ENCODE peak calls at places on chromosomes 2 and 18, in four cellular contexts. X is K562, K is HepG2, T is SK-N-SH. S is an unnamed sample.

GRCh38 chr2:136384541-136385303 is 266.8 kb upstream of the CXCR4 start:
- DNase-seq in X (peak), K (peak), T (peak), S (peak)

GRCh38 chr18:37124511-37124910 is 295.6 kb downstream of the KIAA1328 start:
- DNase-seq in X (no peak), K (no peak), T (no peak), S (no peak)

GRCh38 chr18:13159579-13159978 is 59.0 kb upstream of the LDLRAD4 start:
- DNase-seq in X (peak), K (peak), T (peak), S (no peak)

GRCh38 chr2:85933753-85934594 is 45.2 kb upstream of the ST3GAL5 start:
- DNase-seq in X (peak), K (no peak), T (no peak), S (no peak)

GRCh38 chr2:111054791-111055627 is 65.7 kb upstream of the BCL2L11 start:
- DNase-seq in X (no peak), K (no peak), T (no peak), S (no peak)

GRCh38 chr2:159553727-159554126 is 62.6 kb downstream of the BAZ2B start:
- DNase-seq in X (no peak), K (no peak), T (no peak), S (no peak)

GRCh38 chr18:47632970-47633635 is 297.4 kb downstream of the SMAD2 start:
- DNase-seq in X (no peak), K (no peak), T (peak), S (no peak)

GRCh38 chr2:96913398-96914202 is 43.7 kb upstream of the SEMA4C start:
- DNase-seq in X (no peak), K (peak), T (no peak), S (no peak)

GRCh38 chr18:74328196-74328595 is 12.6 kb downstream of the C18orf63 start:
- DNase-seq in X (no peak), K (no peak), T (no peak), S (no peak)

GRCh38 chr18:79572093-79572780 is 107.4 kb upstream of the CTDP1 start:
- DNase-seq in X (no peak), K (no peak), T (no peak), S (no peak)

GRCh38 chr2:39466311-39466710 is 29.2 kb upstream of the MAP4K3 start:
- DNase-seq in X (no peak), K (no peak), T (no peak), S (no peak)

GRCh38 chr2:126803422-126803775 is 95.3 kb upstream of the TEX51 start:
- DNase-seq in X (no peak), K (no peak), T (no peak), S (no peak)

GRCh38 chr2:23241611-23242245 is 143.3 kb upstream of the KLHL29 start:
- DNase-seq in X (no peak), K (no peak), T (no peak), S (no peak)

GRCh38 chr2:161273038-161273760 is 35.0 kb upstream of the PSMD14 start:
- DNase-seq in X (peak), K (peak), T (peak), S (no peak)

GRCh38 chr18:34600118-34600517 is 110.0 kb upstream of the DTNA start:
- DNase-seq in X (no peak), K (no peak), T (no peak), S (no peak)

GRCh38 chr2:223700221-223700620 is 98.1 kb upstream of the SCG2 start:
- DNase-seq in X (no peak), K (no peak), T (no peak), S (no peak)

GRCh38 chr2:215811409-215812355 is 201.7 kb downstream of the MREG start:
- DNase-seq in X (no peak), K (no peak), T (no peak), S (no peak)

GRCh38 chr2:235707411-235708096 is 213.7 kb downstream of the AGAP1 start:
- DNase-seq in X (no peak), K (no peak), T (no peak), S (no peak)

GRCh38 chr2:235709969-235710879 is 216.4 kb downstream of the AGAP1 start:
- DNase-seq in X (peak), K (no peak), T (no peak), S (no peak)

GRCh38 chr2:235711527-235711926 is 217.7 kb downstream of the AGAP1 start:
- DNase-seq in X (no peak), K (no peak), T (no peak), S (no peak)

GRCh38 chr2:235710933-235711332 is 217.1 kb downstream of the AGAP1 start:
- DNase-seq in X (no peak), K (no peak), T (no peak), S (no peak)

GRCh38 chr2:235709124-235709813 is 215.4 kb downstream of the AGAP1 start:
- DNase-seq in X (no peak), K (peak), T (no peak), S (no peak)
- TF ChIP-seq FOXJ3 in X (no peak), K (no peak), T (no peak), S (no peak)

GRCh38 chr2:34498561-34498960 is 899.5 kb upstream of the FAM98A start:
- DNase-seq in X (no peak), K (no peak), T (no peak), S (no peak)
- TF ChIP-seq FOXJ3 in X (no peak), K (no peak), T (no peak), S (no peak)

DNA sequence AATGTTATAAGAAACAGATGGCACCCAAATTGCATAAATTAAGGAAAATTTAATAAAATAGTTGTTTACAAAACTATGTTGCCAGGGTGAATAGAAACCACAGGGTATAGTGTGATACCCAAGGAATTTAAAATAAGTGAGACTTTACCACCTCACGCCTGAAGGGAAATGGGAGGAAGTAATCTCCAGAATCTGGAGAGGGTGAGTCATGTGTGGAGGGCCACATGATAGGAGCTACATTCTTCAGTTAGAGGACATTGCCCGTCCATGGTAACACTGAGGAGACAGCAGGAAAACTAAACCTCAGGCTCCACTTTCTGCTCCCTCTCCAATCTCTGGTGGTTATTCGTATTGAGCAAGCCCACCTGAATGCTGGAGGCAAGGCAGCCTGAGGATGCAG is 97.2 kb upstream of the NXPH2 start:
- DNase-seq in X (no peak), K (no peak), T (no peak), S (no peak)
- TF ChIP-seq FOXJ3 in X (no peak), K (no peak), T (no peak), S (no peak)

GRCh38 chr2:164898475-164898874 is 56.9 kb downstream of the SLC38A11 start:
- DNase-seq in X (no peak), K (peak), T (no peak), S (no peak)
- TF ChIP-seq FOXJ3 in X (no peak), K (peak), T (no peak), S (no peak)

DNA sequence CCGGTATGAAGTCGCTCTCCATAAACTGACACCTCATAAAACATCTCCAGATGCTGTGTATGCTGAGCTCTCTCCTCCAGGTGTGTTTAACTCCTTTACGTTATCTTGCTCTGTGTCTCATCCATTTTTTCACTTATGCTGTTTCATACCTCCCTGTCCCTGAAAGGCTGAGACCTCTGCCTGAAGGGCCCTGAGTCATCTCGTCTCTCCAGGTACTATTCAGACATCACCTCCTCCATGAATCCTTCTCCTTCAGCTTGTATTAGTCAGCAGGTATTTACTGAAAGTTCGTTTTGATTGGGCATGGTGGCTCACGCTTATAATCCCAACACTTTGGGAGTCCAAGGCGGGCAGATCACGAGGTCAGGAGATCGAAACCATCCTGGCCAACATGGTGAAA is 244.5 kb upstream of the EPHA4 start:
- DNase-seq in X (no peak), K (no peak), T (no peak), S (no peak)
- TF ChIP-seq FOXJ3 in X (no peak), K (no peak), T (no peak), S (no peak)

GRCh38 chr2:142952018-142952417 is 74.6 kb downstream of the KYNU start:
- DNase-seq in X (no peak), K (no peak), T (no peak), S (no peak)

GRCh38 chr2:142954488-142954887 is 77.0 kb downstream of the KYNU start:
- DNase-seq in X (no peak), K (no peak), T (no peak), S (no peak)

GRCh38 chr2:142961202-142961601 is 83.7 kb downstream of the KYNU start:
- DNase-seq in X (no peak), K (no peak), T (no peak), S (no peak)

GRCh38 chr2:142952793-142953192 is 75.3 kb downstream of the KYNU start:
- DNase-seq in X (no peak), K (no peak), T (no peak), S (no peak)

DNA sequence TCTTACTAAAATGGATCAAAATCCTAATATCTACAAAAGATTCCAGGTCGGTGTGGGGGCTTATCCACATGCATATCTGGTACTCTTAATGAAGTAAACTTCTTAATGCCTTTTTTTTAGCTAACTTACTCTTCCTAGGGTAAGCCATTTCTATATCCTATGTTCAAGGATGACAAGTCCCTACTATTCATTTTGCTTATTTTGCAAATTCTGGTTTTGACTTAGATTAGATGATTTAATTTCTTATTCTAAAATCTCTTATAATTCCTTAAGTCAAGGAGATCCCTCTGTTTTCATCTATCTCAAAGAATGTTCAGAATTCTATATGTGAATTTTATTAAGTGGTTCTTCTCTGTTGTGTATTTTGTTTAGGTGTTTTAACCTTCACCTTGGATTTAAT is 79.7 kb downstream of the KYNU start:
- DNase-seq in X (no peak), K (no peak), T (no peak), S (no peak)
- TF ChIP-seq FOXJ3 in X (no peak), K (no peak), T (no peak), S (no peak)

GRCh38 chr18:38256366-38256765 is 690.8 kb upstream of the CELF4 start:
- DNase-seq in X (no peak), K (no peak), T (no peak), S (no peak)
- TF ChIP-seq FOXJ3 in X (no peak), K (no peak), T (no peak), S (no peak)